ENCODE peak calls at places on chromosomes 2 and 18, in five cellular contexts. O is GM12878, Z is SK-N-SH, I is K562, H is H1. S is an unnamed sample.

GRCh38 chr2:219552382-219553167 is 8.7 kb downstream of the TMEM198 start:
- DNase-seq in O (no peak), I (peak), H (peak), Z (peak), S (peak)

GRCh38 chr18:6605115-6605869 is 124.2 kb upstream of the ARHGAP28 start:
- DNase-seq in I (no peak), O (no peak), Z (no peak), H (no peak), S (no peak)

GRCh38 chr2:23824777-23825212 is 102.1 kb downstream of the ATAD2B start:
- DNase-seq in Z (peak), O (peak), H (no peak), I (peak), S (peak)

GRCh38 chr2:237642030-237642700 is 14.8 kb downstream of the LRRFIP1 start:
- DNase-seq in I (no peak), O (no peak), Z (no peak), H (peak), S (no peak)

GRCh38 chr2:193272011-193272410 is 1077.3 kb upstream of the TMEFF2 start:
- DNase-seq in Z (no peak), O (no peak), I (no peak), H (no peak), S (no peak)

GRCh38 chr2:239930378-239930777 is 94.8 kb downstream of the NDUFA10 start:
- DNase-seq in I (no peak), H (no peak), Z (no peak), O (no peak), S (no peak)

GRCh38 chr18:499351-500229 is 911 bp downstream of the COLEC12 start:
- DNase-seq in O (no peak), I (no peak), H (peak), Z (peak), S (peak)

GRCh38 chr2:143697744-143698143 is 568.5 kb downstream of the ARHGAP15 start:
- DNase-seq in Z (no peak), H (no peak), I (no peak), O (no peak), S (no peak)

GRCh38 chr2:74740395-74741075 is 86.5 kb downstream of the SEMA4F start:
- DNase-seq in I (no peak), Z (no peak), H (no peak), O (no peak), S (peak)

GRCh38 chr2:225010804-225011203 is 31.5 kb downstream of the DOCK10 start:
- DNase-seq in Z (no peak), H (no peak), I (no peak), O (no peak), S (no peak)

GRCh38 chr2:75592028-75592427 is 31.3 kb upstream of the EVA1A start:
- DNase-seq in H (no peak), Z (no peak), I (no peak), O (no peak), S (peak)

GRCh38 chr2:231017250-231017636 is 20.1 kb upstream of the C2orf72 start:
- DNase-seq in O (no peak), I (no peak), Z (no peak), H (no peak), S (no peak)

GRCh38 chr2:204544961-204545860 is at the start of gene PARD3B:
- DNase-seq in I (peak), Z (peak), O (no peak), H (peak), S (peak)

GRCh38 chr18:3262234-3263171 is 570 bp downstream of the MYL12B start:
- DNase-seq in O (no peak), I (peak), Z (no peak), H (peak), S (no peak)

GRCh38 chr18:3264362-3264761 is 2.4 kb downstream of the MYL12B start:
- DNase-seq in Z (no peak), O (no peak), H (no peak), I (no peak), S (peak)

GRCh38 chr18:3266062-3266608 is 4.2 kb downstream of the MYL12B start:
- DNase-seq in I (no peak), Z (no peak), H (no peak), O (no peak), S (no peak)

GRCh38 chr18:3268306-3268705 is 6.4 kb downstream of the MYL12B start:
- DNase-seq in H (no peak), Z (no peak), O (no peak), I (no peak), S (no peak)

DNA sequence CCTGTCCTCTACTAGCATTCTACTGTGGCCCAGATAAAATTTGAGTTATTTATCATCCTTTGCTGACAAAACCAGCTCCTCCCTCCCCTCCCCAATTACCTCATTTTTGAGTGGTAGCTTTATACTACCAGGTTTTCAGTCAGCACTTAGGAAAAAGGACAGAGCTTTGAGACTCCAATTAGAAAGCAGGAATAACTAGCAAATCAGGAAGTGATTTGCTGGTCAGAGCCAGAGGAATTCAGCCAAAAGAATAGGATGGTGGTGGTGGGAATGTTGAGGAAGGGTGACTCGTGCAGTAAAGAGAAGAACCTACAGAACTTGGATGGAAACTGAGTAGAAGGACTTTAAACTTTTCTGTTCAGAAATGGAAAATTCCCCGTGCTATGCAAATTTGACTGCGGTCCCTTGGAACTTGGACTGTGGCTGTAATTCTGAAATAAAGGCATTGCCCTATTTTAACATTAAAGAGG is 3.7 kb downstream of the MYL12B start:
- DNase-seq in I (no peak), Z (no peak), H (no peak), O (no peak), S (peak)
- H3K27ac ChIP-seq in I (peak), Z (no peak), H (no peak), O (peak), S (peak)

DNA sequence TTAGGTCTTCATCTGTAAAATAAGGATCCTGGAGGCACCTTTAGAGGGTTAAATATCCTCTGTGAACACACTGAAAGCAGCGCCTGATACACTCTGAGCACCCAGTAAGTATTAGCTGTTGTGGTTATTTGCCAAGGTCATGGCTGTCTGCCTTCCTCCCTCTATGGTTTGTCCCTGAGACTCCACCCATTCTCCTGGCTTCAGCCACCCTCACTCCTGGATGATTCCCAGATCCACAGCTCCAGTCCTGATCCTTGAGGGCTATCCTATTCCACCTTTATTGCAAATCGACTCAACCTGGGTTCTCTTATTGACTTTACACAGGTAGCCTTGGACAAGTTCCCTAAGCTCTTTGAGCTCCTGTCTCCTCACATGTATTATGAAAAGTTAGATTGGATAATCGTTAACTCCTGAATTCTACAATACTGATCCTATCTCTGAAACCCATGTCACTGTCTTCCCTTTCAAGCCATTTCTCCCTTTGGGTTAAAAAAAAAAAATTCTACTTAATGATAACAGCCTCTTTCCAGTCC is 162.3 kb downstream of the LAMA3 start:
- DNase-seq in I (no peak), H (no peak), O (no peak), Z (no peak), S (no peak)
- TF ChIP-seq RFX5 in I (no peak), H (no peak), O (no peak), Z (no peak), S (no peak)

GRCh38 chr2:38454081-38454480 is 77.0 kb upstream of the ATL2 start:
- DNase-seq in O (no peak), H (no peak), I (no peak), Z (no peak), S (no peak)
- TF ChIP-seq JUND in O (no peak), H (no peak), I (no peak), Z (no peak), S (no peak)

DNA sequence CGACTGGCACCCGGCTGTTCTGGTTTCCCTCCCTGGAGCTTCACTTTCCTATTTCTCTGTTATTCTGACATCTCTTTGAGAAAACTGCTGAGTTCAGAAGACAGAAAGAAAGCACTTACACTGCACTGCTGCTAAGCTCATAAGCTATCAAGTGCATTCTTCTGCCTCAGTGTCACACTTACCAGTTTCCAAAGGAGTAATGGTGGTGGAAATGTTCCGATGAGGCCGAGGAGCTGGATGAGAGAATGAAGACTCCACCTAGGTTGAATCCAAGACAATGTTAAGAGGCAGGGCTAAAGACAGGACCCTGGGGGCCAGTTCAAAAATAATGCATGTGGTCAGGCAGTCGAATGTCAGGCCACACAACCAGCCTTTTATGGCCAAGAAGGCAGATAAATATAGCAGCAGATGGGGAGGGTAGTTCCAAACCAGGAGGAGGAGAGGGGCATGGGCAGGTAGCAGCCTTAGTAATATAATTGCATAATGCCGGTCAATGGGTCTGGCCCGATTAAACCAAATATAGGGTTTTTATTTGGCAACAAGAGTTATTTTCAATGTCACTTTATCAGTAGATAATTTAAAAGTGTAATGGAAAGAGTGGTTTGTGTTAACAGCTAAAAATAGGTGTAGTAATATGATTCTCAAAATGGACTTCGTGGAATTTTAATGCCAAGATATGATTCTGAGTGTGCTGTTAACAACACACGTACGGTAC is at the start of gene MYOM1:
- DNase-seq in O (no peak), Z (no peak), I (no peak), H (no peak), S (no peak)
- H3K27ac ChIP-seq in O (no peak), Z (no peak), I (no peak), H (no peak), S (peak)

DNA sequence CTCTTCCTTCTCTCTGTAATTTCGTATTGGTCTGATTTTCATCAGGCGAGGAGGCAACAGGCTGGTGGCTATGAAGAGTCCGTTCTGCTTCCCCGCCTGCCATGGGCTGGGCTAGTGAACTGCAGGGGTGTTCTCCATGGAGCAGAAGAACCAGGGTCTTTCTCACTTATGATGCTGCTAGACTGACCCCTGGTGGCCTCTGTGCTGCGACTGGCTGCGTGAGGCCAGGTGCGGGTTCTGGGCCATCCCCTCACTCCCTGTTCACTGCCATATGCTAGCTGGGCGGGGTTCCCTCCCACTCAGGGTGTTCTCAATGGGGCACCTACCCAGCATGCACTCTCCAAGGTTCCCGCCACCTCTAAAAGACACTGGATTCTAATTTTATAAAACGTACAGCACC is 35.0 kb downstream of the ZAP70 start:
- DNase-seq in O (no peak), Z (peak), I (peak), H (peak), S (peak)
- TF ChIP-seq RFX5 in O (no peak), Z (no peak), I (no peak), H (no peak), S (no peak)

GRCh38 chr2:64602436-64602835 is 51.3 kb downstream of the SERTAD2 start:
- DNase-seq in H (no peak), O (no peak), I (no peak), Z (no peak), S (no peak)
- TF ChIP-seq JUND in H (no peak), O (no peak), I (no peak), Z (no peak), S (no peak)

DNA sequence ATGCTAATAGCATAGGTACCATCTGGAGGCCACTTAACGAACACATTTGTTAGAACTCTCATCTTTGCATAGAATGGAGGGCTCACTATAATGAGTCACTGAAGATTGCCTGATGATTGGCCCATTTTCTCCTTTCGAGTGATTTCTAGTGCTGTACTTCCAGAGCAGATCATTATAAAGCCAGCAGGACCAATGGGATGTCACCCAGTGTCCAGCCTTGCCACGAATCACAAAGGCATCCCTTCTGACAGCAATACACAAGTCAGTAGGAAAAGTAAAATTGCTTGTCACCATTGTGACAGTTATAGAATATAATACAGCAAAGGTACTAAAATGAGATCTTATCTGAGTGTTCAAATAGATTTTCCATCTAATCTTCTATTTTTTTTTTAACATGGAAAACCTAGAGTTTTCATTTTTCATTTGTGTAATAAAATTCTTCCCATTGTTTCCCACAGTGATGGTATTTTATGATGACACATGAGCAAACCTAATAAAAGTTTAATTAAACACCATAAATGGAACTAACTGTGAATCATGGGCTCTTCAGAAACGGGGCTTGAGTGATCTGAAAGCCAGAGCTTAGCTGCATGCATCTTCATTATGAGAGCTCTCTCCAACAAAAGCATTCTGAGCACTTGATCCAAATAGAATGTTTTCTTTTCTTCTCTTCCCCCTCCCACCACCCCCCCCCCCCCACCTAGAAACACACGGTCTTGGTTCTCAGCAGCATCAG is 82.0 kb upstream of the REV1 start:
- DNase-seq in I (no peak), Z (no peak), H (no peak), O (no peak), S (no peak)
- H3K27ac ChIP-seq in I (no peak), Z (no peak), H (no peak), O (no peak), S (no peak)